ENCODE peak calls at places on chromosomes 12 and 14, in four cellular contexts. B is cardiac muscle cell, Z is fibroblast of lung, N is psoas muscle. O is an unnamed sample.

GRCh38 chr12:122870867-122871664 is 24.9 kb downstream of the VPS37B start:
- DNase-seq in N (no peak), B (no peak), Z (peak), O (no peak)

GRCh38 chr12:79056775-79057174 is 192.2 kb downstream of the SYT1 start:
- DNase-seq in Z (peak), B (no peak), N (no peak), O (no peak)

GRCh38 chr12:52193991-52194390 is 2.2 kb upstream of the KRT80 start:
- DNase-seq in B (peak), Z (no peak), N (no peak), O (no peak)

GRCh38 chr12:12273291-12273957 is 6.6 kb upstream of the LRP6 start:
- DNase-seq in Z (no peak), B (no peak), N (no peak), O (no peak)

GRCh38 chr12:23949212-23950010 is at the start of gene SOX5:
- DNase-seq in B (peak), Z (peak), N (peak), O (no peak)

GRCh38 chr12:113762155-113762848 is 203.8 kb downstream of the RBM19 start:
- DNase-seq in N (no peak), B (no peak), Z (no peak), O (no peak)

GRCh38 chr12:45286621-45287020 is 70.7 kb downstream of the ANO6 start:
- DNase-seq in B (no peak), Z (no peak), N (no peak), O (no peak)

GRCh38 chr12:52530366-52530765 is 10.2 kb upstream of the KRT5 start:
- DNase-seq in B (no peak), N (no peak), Z (no peak), O (no peak)

GRCh38 chr12:78293039-78293686 is 462.5 kb downstream of the NAV3 start:
- DNase-seq in B (no peak), Z (peak), N (no peak), O (no peak)

GRCh38 chr12:39503445-39503844 is 60.5 kb upstream of the KIF21A start:
- DNase-seq in B (no peak), Z (peak), N (no peak), O (no peak)

GRCh38 chr14:69484444-69485113 is at the start of gene PLEKHD1:
- DNase-seq in Z (no peak), N (peak), B (peak), O (no peak)
- H3K4me3 ChIP-seq in Z (peak), N (peak), B (peak), O (peak)

DNA sequence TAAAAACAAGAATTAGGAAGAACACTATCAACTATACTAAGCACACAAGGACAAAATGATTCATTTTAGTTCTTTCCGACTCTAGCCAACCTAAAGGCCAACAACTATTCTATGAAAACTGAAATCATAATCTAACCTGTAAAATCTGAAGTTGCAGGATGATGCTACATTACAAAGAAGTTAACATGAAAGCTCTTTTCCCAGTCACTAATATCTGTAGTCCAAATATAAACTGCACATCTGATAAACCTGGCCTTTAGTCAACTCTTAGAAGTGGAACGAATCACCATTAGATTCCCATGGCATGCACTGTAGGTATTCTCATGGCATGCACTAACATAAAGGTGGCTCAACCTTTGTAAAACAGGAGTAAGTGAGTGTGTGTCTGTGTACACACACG is 41.7 kb downstream of the BLTP3B start:
- DNase-seq in N (no peak), Z (no peak), B (no peak), O (no peak)
- H3K4me3 ChIP-seq in N (no peak), Z (no peak), B (no peak), O (no peak)

DNA sequence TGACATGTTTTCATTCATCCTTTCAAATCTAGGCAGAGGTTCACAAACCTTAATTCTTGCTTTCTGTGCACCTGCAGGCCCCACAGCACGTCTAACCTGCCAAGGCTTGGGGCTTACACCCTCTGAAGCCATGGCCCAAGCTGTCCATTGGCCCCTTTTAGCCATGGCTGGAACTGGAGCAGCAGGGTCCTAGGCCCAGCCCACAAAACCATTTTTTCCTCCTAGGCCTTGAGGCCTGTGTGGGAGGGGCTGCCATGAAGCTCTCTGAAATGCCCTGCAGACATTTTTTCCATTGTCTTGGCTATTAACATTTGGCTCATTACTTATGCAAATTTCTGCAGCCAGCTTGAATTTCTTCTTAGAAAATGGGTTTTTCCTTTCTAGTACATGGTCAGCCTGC is 547.5 kb downstream of the KCNH5 start:
- DNase-seq in N (no peak), B (no peak), Z (no peak), O (no peak)
- H3K4me3 ChIP-seq in N (no peak), B (no peak), Z (no peak), O (no peak)

GRCh38 chr14:95521001-95521400 is 4.6 kb upstream of the SYNE3 start:
- DNase-seq in Z (no peak), N (no peak), B (no peak), O (no peak)

GRCh38 chr14:95522116-95522515 is 5.7 kb upstream of the SYNE3 start:
- DNase-seq in Z (no peak), B (no peak), N (no peak), O (no peak)

GRCh38 chr14:95520346-95520745 is 3.9 kb upstream of the SYNE3 start:
- DNase-seq in N (no peak), B (no peak), Z (no peak), O (peak)

GRCh38 chr14:95518045-95518751 is 1.7 kb upstream of the SYNE3 start:
- DNase-seq in Z (no peak), N (no peak), B (no peak), O (no peak)

GRCh38 chr14:95519699-95520098 is 3.2 kb upstream of the SYNE3 start:
- DNase-seq in B (no peak), N (peak), Z (peak), O (peak)
- H3K4me3 ChIP-seq in B (no peak), N (no peak), Z (no peak), O (no peak)

GRCh38 chr12:27782481-27782880 is 2.4 kb upstream of the MANSC4 start:
- DNase-seq in B (no peak), Z (no peak), N (no peak), O (no peak)
- H3K4me3 ChIP-seq in B (no peak), Z (no peak), N (peak), O (no peak)

GRCh38 chr14:88130057-88130432 is 125.1 kb downstream of the GPR65 start:
- DNase-seq in N (no peak), Z (no peak), B (no peak), O (no peak)

GRCh38 chr14:88128811-88129210 is 123.9 kb downstream of the GPR65 start:
- DNase-seq in B (no peak), N (no peak), Z (no peak), O (no peak)

DNA sequence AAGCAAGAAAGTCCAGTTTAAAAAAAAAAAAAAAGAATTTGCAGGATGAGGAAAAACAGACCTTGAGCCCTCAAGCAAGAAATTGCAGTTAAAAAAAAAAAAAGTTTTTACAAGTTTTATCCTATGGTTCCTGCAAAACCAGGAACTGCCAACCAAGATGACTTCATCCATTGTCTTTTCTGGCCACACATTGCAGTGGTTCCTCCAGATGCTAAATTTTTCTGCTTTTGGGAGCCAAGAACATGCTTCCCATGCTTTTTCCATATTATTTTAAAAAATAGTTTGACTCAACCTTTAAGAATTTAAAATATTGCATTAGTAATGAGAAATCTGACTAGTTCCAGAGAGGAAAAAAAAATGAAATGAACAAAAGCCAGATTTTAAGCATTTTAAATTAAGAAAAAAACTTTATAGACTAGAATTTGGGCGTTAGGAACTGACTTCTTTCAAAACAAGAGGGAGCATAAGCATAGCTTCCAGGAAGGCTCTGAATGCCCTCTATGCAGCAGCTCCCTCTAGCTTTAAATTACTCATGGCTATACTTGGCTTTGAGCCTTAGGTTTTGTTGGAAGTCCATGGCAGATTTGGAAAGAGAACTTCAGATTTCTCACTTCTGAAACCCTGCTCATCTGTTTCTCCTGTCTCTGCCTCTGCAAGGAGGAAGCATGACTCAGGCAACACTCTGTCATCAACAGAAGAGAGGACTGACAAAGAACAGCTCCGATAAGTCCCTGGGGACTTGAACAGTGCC is 124.5 kb downstream of the GPR65 start:
- DNase-seq in Z (peak), N (no peak), B (peak), O (peak)
- H3K4me3 ChIP-seq in Z (no peak), N (no peak), B (no peak), O (no peak)

GRCh38 chr12:54016478-54016964 is 7.7 kb downstream of the HOXC8 start:
- DNase-seq in N (no peak), B (no peak), Z (peak), O (no peak)

GRCh38 chr12:54017027-54017788 is 8.4 kb downstream of the HOXC8 start:
- DNase-seq in Z (no peak), B (no peak), N (peak), O (no peak)

GRCh38 chr12:54014315-54015209 is 5.8 kb downstream of the HOXC8 start:
- DNase-seq in Z (no peak), N (no peak), B (no peak), O (no peak)

GRCh38 chr12:54015210-54015931 is 6.6 kb downstream of the HOXC8 start:
- DNase-seq in Z (no peak), N (no peak), B (no peak), O (no peak)

DNA sequence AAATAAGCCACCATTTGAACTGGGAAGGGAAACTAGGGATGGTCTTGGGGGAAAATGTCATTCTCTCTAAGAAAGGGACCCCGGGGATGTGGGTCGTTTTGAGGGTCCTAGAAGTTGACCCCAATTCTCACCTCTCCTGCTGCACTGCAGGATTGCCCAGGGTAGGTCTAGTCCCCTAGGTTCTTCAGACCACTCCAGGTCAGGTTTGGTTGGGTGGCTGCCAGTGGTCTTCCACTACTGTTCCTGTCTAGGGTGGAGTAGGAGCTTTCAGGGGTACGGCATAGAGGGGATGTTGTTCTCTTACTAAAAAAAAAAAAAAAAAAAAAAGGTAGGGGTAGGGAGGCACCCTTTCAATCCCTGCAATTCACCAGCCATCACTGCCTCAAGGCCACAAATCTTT is 7.3 kb downstream of the HOXC8 start:
- DNase-seq in B (no peak), N (no peak), Z (no peak), O (no peak)
- H3K4me3 ChIP-seq in B (no peak), N (peak), Z (no peak), O (no peak)

DNA sequence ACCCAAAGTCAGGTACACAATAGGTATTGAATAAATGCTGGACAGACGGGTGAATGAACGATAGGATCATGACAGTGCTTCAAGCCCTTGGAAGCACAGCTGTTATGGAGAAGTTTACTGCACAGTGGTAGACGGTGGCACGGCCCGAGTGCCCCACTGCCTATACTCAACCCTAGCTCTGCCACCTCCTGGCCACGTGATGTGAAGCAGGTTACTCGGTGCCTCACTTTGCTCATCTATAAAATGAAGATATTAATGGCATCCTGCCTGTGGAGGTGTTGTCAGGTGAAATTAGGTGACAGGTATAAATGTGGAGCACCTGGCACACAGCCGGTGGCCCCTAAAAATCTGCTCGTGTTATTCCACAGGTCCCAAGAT is 5.8 kb downstream of the ASB2 start:
- DNase-seq in Z (no peak), N (no peak), B (no peak), O (no peak)
- H3K4me3 ChIP-seq in Z (peak), N (peak), B (no peak), O (peak)

GRCh38 chr12:57628280-57629191 is 4.5 kb downstream of the B4GALNT1 start:
- DNase-seq in Z (no peak), N (no peak), B (no peak), O (peak)
- H3K4me3 ChIP-seq in Z (no peak), N (no peak), B (no peak), O (no peak)

GRCh38 chr14:35154016-35154415 is 31.7 kb downstream of the PRORP start:
- DNase-seq in N (no peak), B (no peak), Z (no peak), O (no peak)
- H3K4me3 ChIP-seq in N (no peak), B (no peak), Z (no peak), O (no peak)

O was measured in vagina.